ENCODE peak calls at places on chromosomes 13 and 19, in nine cellular contexts. One of them, this sample, is unnamed.

GRCh38 chr19:32336259-32337111 is 8.9 kb upstream of the ZNF507 start:
- DNase-seq in K562: no peak
- DNase-seq in stomach: no peak
- DNase-seq in upper lobe of left lung: no peak
- DNase-seq in transverse colon: no peak
- DNase-seq in HCT116: no peak
- DNase-seq in endothelial cell of umbilical vein: no peak
- DNase-seq in sigmoid colon: peak; percentile 82
- DNase-seq in prostate gland: no peak
- DNase-seq in this sample: no peak

GRCh38 chr13:63048648-63049047 is 1633.0 kb upstream of the PCDH20 start:
- DNase-seq in stomach: no peak
- DNase-seq in prostate gland: no peak
- DNase-seq in sigmoid colon: no peak
- DNase-seq in transverse colon: no peak
- DNase-seq in endothelial cell of umbilical vein: no peak
- DNase-seq in HCT116: peak; percentile 3
- DNase-seq in upper lobe of left lung: no peak
- DNase-seq in K562: no peak
- DNase-seq in this sample: no peak

GRCh38 chr13:104015646-104016396 is 949.6 kb upstream of the SLC10A2 start:
- DNase-seq in HCT116: no peak
- DNase-seq in K562: no peak
- DNase-seq in prostate gland: no peak
- DNase-seq in upper lobe of left lung: no peak
- DNase-seq in stomach: no peak
- DNase-seq in endothelial cell of umbilical vein: peak; percentile 89
- DNase-seq in transverse colon: no peak
- DNase-seq in sigmoid colon: no peak
- DNase-seq in this sample: no peak

GRCh38 chr19:16330811-16331690 is 6.4 kb downstream of the KLF2 start:
- DNase-seq in endothelial cell of umbilical vein: no peak
- DNase-seq in prostate gland: no peak
- DNase-seq in transverse colon: no peak
- DNase-seq in HCT116: no peak
- DNase-seq in K562: no peak
- DNase-seq in stomach: no peak
- DNase-seq in sigmoid colon: peak; percentile 70
- DNase-seq in upper lobe of left lung: no peak
- DNase-seq in this sample: no peak

GRCh38 chr19:3780786-3781304 is 5.3 kb downstream of the MATK start:
- DNase-seq in prostate gland: no peak
- DNase-seq in stomach: no peak
- DNase-seq in HCT116: no peak
- DNase-seq in sigmoid colon: no peak
- DNase-seq in K562: no peak
- DNase-seq in transverse colon: no peak
- DNase-seq in endothelial cell of umbilical vein: no peak
- DNase-seq in upper lobe of left lung: no peak
- DNase-seq in this sample: no peak

GRCh38 chr19:45777395-45777961 is 4.8 kb downstream of the DMPK start:
- DNase-seq in upper lobe of left lung: peak; percentile 70
- DNase-seq in K562: no peak
- DNase-seq in sigmoid colon: peak; percentile 66
- DNase-seq in prostate gland: no peak
- DNase-seq in transverse colon: no peak
- DNase-seq in HCT116: no peak
- DNase-seq in endothelial cell of umbilical vein: no peak
- DNase-seq in stomach: no peak
- DNase-seq in this sample: no peak

GRCh38 chr13:29847501-29847983 is 2.9 kb downstream of the UBL3 start:
- DNase-seq in stomach: no peak
- DNase-seq in transverse colon: peak; percentile 24
- DNase-seq in HCT116: no peak
- DNase-seq in sigmoid colon: no peak
- DNase-seq in K562: no peak
- DNase-seq in upper lobe of left lung: no peak
- DNase-seq in endothelial cell of umbilical vein: peak; percentile 65
- DNase-seq in prostate gland: peak; percentile 32
- DNase-seq in this sample: no peak

GRCh38 chr13:23778879-23779278 is 110.3 kb downstream of the MIPEP start:
- DNase-seq in stomach: no peak
- DNase-seq in K562: no peak
- DNase-seq in sigmoid colon: no peak
- DNase-seq in upper lobe of left lung: no peak
- DNase-seq in endothelial cell of umbilical vein: no peak
- DNase-seq in transverse colon: no peak
- DNase-seq in HCT116: no peak
- DNase-seq in prostate gland: no peak
- DNase-seq in this sample: no peak

GRCh38 chr19:13017306-13018036 is 22.2 kb downstream of the NFIX start:
- DNase-seq in transverse colon: no peak
- DNase-seq in prostate gland: no peak
- DNase-seq in K562: peak; percentile 13
- DNase-seq in HCT116: no peak
- DNase-seq in upper lobe of left lung: no peak
- DNase-seq in stomach: no peak
- DNase-seq in sigmoid colon: no peak
- DNase-seq in endothelial cell of umbilical vein: no peak
- DNase-seq in this sample: no peak

GRCh38 chr19:18496980-18497256 is 25.0 kb downstream of the ELL start:
- DNase-seq in transverse colon: no peak
- DNase-seq in sigmoid colon: no peak
- DNase-seq in HCT116: no peak
- DNase-seq in upper lobe of left lung: no peak
- DNase-seq in stomach: no peak
- DNase-seq in K562: no peak
- DNase-seq in prostate gland: no peak
- DNase-seq in endothelial cell of umbilical vein: no peak
- DNase-seq in this sample: no peak

GRCh38 chr19:1251503-1252220 is 3.3 kb downstream of the MIDN start:
- DNase-seq in HCT116: no peak
- DNase-seq in prostate gland: peak; percentile 42
- DNase-seq in K562: no peak
- DNase-seq in transverse colon: peak; percentile 52
- DNase-seq in stomach: no peak
- DNase-seq in sigmoid colon: peak; percentile 92
- DNase-seq in upper lobe of left lung: peak; percentile 90
- DNase-seq in endothelial cell of umbilical vein: peak; percentile 54
- DNase-seq in this sample: no peak

GRCh38 chr13:110374644-110375370 is 67.7 kb downstream of the COL4A2 start:
- DNase-seq in sigmoid colon: no peak
- DNase-seq in K562: no peak
- DNase-seq in transverse colon: no peak
- DNase-seq in endothelial cell of umbilical vein: no peak
- DNase-seq in HCT116: no peak
- DNase-seq in upper lobe of left lung: no peak
- DNase-seq in prostate gland: no peak
- DNase-seq in stomach: no peak
- DNase-seq in this sample: no peak

GRCh38 chr13:77290342-77290741 is 36.6 kb downstream of the MYCBP2 start:
- DNase-seq in HCT116: no peak
- DNase-seq in sigmoid colon: no peak
- DNase-seq in endothelial cell of umbilical vein: no peak
- DNase-seq in stomach: no peak
- DNase-seq in K562: no peak
- DNase-seq in upper lobe of left lung: no peak
- DNase-seq in transverse colon: no peak
- DNase-seq in prostate gland: no peak
- DNase-seq in this sample: no peak

DNA sequence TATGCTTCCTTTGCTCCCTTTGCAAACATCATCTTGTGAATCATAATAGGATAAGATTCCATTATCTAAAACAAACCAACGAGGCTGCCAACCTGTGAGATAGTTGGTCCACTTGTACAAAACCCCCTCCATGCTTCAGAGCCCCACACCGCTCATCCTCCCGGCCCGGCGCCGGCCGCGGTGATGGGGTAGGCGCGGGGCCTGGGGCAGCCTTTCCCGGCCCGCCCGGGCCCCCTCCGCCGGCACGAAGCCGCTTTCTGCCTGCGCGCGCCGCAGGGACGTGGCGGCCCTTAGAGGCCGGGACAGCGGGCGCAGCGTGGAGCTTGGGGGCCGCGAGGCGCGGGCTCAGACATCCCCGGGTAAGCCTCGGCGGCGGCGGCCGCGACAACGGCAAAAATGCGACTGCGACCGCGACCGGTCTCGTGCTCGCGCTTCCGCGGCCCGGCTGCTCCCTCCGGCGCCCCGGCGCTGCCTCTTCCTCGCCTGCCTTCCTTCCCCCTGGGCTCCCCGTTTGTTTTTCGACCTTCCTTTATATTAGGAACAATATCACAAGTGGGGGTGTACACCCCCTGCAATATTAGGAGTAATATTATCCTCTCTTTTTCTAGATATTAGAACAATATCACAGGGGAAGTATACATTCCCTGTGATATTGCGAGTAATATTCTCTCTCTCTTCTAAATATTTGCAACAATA is 54.0 kb upstream of the CEACAM21 start:
- DNase-seq in stomach: no peak
- DNase-seq in K562: no peak
- DNase-seq in prostate gland: no peak
- DNase-seq in transverse colon: no peak
- DNase-seq in endothelial cell of umbilical vein: no peak
- DNase-seq in sigmoid colon: no peak
- DNase-seq in HCT116: no peak
- DNase-seq in upper lobe of left lung: peak; percentile 90
- DNase-seq in this sample: no peak
- TF ChIP-seq POLR2AphosphoS5 in stomach: no peak
- TF ChIP-seq POLR2AphosphoS5 in K562: no peak
- TF ChIP-seq POLR2AphosphoS5 in prostate gland: no peak
- TF ChIP-seq POLR2AphosphoS5 in transverse colon: no peak
- TF ChIP-seq POLR2AphosphoS5 in endothelial cell of umbilical vein: no peak
- TF ChIP-seq POLR2AphosphoS5 in sigmoid colon: no peak
- TF ChIP-seq POLR2AphosphoS5 in HCT116: no peak
- TF ChIP-seq POLR2AphosphoS5 in upper lobe of left lung: no peak
- TF ChIP-seq POLR2AphosphoS5 in this sample: no peak

GRCh38 chr19:49855676-49856573 is 5.0 kb downstream of the PTOV1 start:
- DNase-seq in transverse colon: no peak
- DNase-seq in endothelial cell of umbilical vein: no peak
- DNase-seq in stomach: no peak
- DNase-seq in K562: no peak
- DNase-seq in upper lobe of left lung: no peak
- DNase-seq in prostate gland: no peak
- DNase-seq in sigmoid colon: no peak
- DNase-seq in HCT116: no peak
- DNase-seq in this sample: no peak

GRCh38 chr19:49855277-49855675 is 4.3 kb downstream of the PTOV1 start:
- DNase-seq in upper lobe of left lung: no peak
- DNase-seq in sigmoid colon: no peak
- DNase-seq in K562: no peak
- DNase-seq in prostate gland: no peak
- DNase-seq in transverse colon: no peak
- DNase-seq in stomach: no peak
- DNase-seq in HCT116: no peak
- DNase-seq in endothelial cell of umbilical vein: no peak
- DNase-seq in this sample: no peak

GRCh38 chr19:49852631-49853126 is 1.7 kb downstream of the PTOV1 start:
- DNase-seq in upper lobe of left lung: no peak
- DNase-seq in sigmoid colon: no peak
- DNase-seq in endothelial cell of umbilical vein: no peak
- DNase-seq in K562: no peak
- DNase-seq in transverse colon: no peak
- DNase-seq in prostate gland: no peak
- DNase-seq in stomach: no peak
- DNase-seq in HCT116: no peak
- DNase-seq in this sample: no peak

GRCh38 chr19:49854861-49855263 is 3.9 kb downstream of the PTOV1 start:
- DNase-seq in upper lobe of left lung: peak; percentile 67
- DNase-seq in transverse colon: no peak
- DNase-seq in sigmoid colon: no peak
- DNase-seq in prostate gland: no peak
- DNase-seq in K562: no peak
- DNase-seq in HCT116: no peak
- DNase-seq in endothelial cell of umbilical vein: no peak
- DNase-seq in stomach: no peak
- DNase-seq in this sample: peak; percentile 66

DNA sequence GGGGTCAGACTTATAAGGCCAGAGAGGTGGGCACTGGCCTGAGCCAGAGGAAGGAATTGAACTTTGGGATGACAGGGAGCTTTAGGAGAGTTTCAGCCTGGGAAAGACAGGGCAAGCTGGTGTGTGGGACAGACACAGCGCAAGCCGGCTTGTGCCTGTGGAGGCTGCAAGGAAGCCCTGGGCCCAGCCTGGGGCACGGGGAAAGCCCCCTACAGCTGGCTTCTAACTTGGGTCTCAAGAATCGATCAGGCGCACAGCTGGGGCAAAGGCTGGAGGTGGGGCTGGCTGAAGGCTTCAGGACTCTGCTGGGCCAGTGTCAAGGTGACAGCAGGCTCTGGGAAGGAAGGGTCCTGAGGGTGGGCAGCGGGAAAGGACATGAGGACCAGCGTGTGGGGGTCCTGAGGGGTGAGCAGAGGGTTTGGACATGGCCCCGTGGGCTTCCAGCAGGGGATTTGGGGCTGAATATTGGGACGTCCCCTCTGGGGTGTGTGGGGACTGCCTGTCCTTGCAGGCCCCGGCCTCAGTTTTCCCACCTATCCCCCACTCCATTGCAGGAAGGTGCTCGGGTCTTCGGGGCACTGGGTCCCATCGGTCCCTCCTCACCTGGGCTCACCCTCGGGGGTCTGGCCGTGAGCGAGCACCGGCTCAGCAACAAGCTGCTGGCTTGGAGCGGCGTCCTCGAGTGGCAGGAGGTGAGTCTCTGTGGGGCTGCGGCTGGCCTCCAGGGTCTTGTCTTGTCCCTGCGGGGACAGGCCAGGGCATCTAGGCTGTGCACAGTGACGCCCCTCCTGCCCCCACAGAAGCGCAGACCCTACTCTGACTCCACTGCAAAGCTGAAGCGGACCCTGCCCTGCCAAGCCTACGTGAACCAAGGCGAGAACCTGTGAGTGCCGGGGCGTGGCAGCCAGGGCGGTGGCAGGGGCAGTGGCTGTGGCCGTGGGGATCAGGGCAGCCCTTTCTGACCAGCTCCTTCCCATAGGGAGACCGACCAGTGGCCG is 3.2 kb downstream of the PTOV1 start:
- DNase-seq in sigmoid colon: no peak
- DNase-seq in endothelial cell of umbilical vein: no peak
- DNase-seq in HCT116: no peak
- DNase-seq in K562: no peak
- DNase-seq in upper lobe of left lung: peak; percentile 80
- DNase-seq in stomach: no peak
- DNase-seq in transverse colon: no peak
- DNase-seq in prostate gland: no peak
- DNase-seq in this sample: peak; percentile 64
- TF ChIP-seq POLR2A in sigmoid colon: no peak
- TF ChIP-seq POLR2A in endothelial cell of umbilical vein: no peak
- TF ChIP-seq POLR2A in HCT116: no peak
- TF ChIP-seq POLR2A in K562: no peak
- TF ChIP-seq POLR2A in upper lobe of left lung: no peak
- TF ChIP-seq POLR2A in stomach: no peak
- TF ChIP-seq POLR2A in transverse colon: no peak
- TF ChIP-seq POLR2A in prostate gland: no peak
- TF ChIP-seq POLR2A in this sample: no peak

GRCh38 chr13:99980201-99981114 is 1.1 kb upstream of the ZIC2 start:
- DNase-seq in prostate gland: peak; percentile 32
- DNase-seq in sigmoid colon: no peak
- DNase-seq in stomach: peak; percentile 69
- DNase-seq in upper lobe of left lung: peak; percentile 93
- DNase-seq in endothelial cell of umbilical vein: peak; percentile 47
- DNase-seq in transverse colon: peak; percentile 69
- DNase-seq in HCT116: peak; percentile 52
- DNase-seq in K562: peak; percentile 83
- DNase-seq in this sample: peak; percentile 77
- TF ChIP-seq POLR2AphosphoS5 in prostate gland: no peak
- TF ChIP-seq POLR2AphosphoS5 in sigmoid colon: no peak
- TF ChIP-seq POLR2AphosphoS5 in stomach: no peak
- TF ChIP-seq POLR2AphosphoS5 in upper lobe of left lung: no peak
- TF ChIP-seq POLR2AphosphoS5 in endothelial cell of umbilical vein: no peak
- TF ChIP-seq POLR2AphosphoS5 in transverse colon: no peak
- TF ChIP-seq POLR2AphosphoS5 in HCT116: peak; percentile 80
- TF ChIP-seq POLR2AphosphoS5 in K562: no peak
- TF ChIP-seq POLR2AphosphoS5 in this sample: no peak

GRCh38 chr19:49688531-49689132 is 762 bp upstream of the ADM5 start:
- DNase-seq in sigmoid colon: no peak
- DNase-seq in stomach: no peak
- DNase-seq in HCT116: no peak
- DNase-seq in upper lobe of left lung: no peak
- DNase-seq in prostate gland: no peak
- DNase-seq in endothelial cell of umbilical vein: peak; percentile 70
- DNase-seq in K562: no peak
- DNase-seq in transverse colon: no peak
- DNase-seq in this sample: peak; percentile 76
- TF ChIP-seq POLR2A in sigmoid colon: no peak
- TF ChIP-seq POLR2A in stomach: no peak
- TF ChIP-seq POLR2A in HCT116: no peak
- TF ChIP-seq POLR2A in upper lobe of left lung: no peak
- TF ChIP-seq POLR2A in prostate gland: no peak
- TF ChIP-seq POLR2A in endothelial cell of umbilical vein: no peak
- TF ChIP-seq POLR2A in K562: peak; percentile 53
- TF ChIP-seq POLR2A in transverse colon: no peak
- TF ChIP-seq POLR2A in this sample: no peak

This sample was measured in suprapubic skin.